ENCODE peak calls at places on chromosomes 7 and 10, in five cellular contexts. S is OCI-LY7, B is mammary epithelial cell, K is prostate gland, W is osteoblast. Q is an unnamed sample. For H3K36me3, the result is how much of the 10 kb centered on the place peaks cover.

GRCh38 chr7:38716397-38716796 is 85.2 kb upstream of the AMPH start:
- DNase-seq in K (no peak), B (no peak), W (no peak), S (no peak), Q (no peak)

GRCh38 chr7:106418094-106418493 is 133.3 kb upstream of the NAMPT start:
- DNase-seq in B (peak), K (no peak), W (no peak), S (no peak), Q (no peak)

GRCh38 chr10:133158756-133159610 is 1.0 kb upstream of the KNDC1 start:
- DNase-seq in S (no peak), B (no peak), W (peak), K (no peak), Q (no peak)

GRCh38 chr10:18683427-18683826 is 24.2 kb downstream of the ARL5B start:
- DNase-seq in B (peak), K (no peak), S (no peak), W (peak), Q (no peak)

GRCh38 chr7:105719395-105719794 is 138.1 kb upstream of the EFCAB10 start:
- DNase-seq in W (no peak), S (no peak), B (no peak), K (no peak), Q (no peak)

GRCh38 chr7:117075934-117076333 is 122.6 kb downstream of the ST7 start:
- DNase-seq in S (no peak), K (no peak), B (no peak), W (no peak), Q (no peak)

GRCh38 chr10:58304099-58304633 is 30.6 kb upstream of the UBE2D1 start:
- DNase-seq in S (no peak), B (no peak), W (no peak), K (no peak), Q (peak)

GRCh38 chr7:77427996-77428603 is 12.0 kb upstream of the GSAP start:
- DNase-seq in K (no peak), S (no peak), W (peak), B (peak), Q (no peak)

GRCh38 chr7:140033779-140034363 is 28.9 kb downstream of the PARP12 start:
- DNase-seq in K (no peak), B (peak), S (no peak), W (no peak), Q (no peak)

GRCh38 chr7:140035400-140036223 is 27.1 kb downstream of the PARP12 start:
- DNase-seq in S (no peak), B (peak), K (no peak), W (no peak), Q (no peak)

GRCh38 chr7:140033036-140033435 is 29.7 kb downstream of the PARP12 start:
- DNase-seq in W (no peak), S (no peak), K (no peak), B (peak), Q (no peak)

GRCh38 chr7:140039071-140039470 is 23.7 kb downstream of the PARP12 start:
- DNase-seq in B (no peak), W (no peak), K (no peak), S (no peak), Q (no peak)

GRCh38 chr7:140036224-140036651 is 26.5 kb downstream of the PARP12 start:
- DNase-seq in K (no peak), W (no peak), S (no peak), B (no peak), Q (no peak)
- H3K27ac ChIP-seq in K (no peak), W (peak), S (no peak), B (no peak), Q (no peak)

DNA sequence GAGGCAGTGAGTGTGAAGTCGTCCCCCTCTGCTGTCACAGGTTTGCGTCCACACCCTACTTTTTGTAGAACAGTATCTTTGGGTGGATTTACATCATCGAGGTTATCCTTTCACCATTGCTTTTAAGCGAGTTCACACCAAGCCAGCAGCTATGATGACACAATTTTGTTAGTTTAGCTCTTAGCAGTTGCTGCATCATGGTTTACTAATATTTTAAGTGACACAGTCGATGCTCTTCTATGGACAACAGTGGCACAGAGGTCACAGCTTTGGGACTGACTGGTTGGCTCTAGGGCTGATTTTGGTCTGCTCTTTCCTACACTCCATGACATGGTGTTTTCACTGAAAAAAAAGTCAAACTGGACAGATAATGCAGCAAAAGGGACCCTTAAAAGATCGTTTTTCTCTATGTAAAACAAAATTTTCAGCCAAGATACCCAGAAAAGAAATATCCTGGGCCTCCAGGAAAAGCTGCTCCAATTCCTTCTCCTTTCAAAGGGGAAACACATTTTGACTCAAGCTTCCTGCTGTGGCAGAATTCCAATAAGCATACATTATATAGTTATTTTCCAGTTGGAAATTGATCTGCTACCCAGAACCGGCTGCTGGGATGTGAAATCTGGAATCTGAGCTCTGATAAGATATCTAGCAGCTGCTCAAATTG is 114.3 kb downstream of the SMURF1 start:
- DNase-seq in B (no peak), S (no peak), W (no peak), K (no peak), Q (no peak)
- H3K36me3 ChIP-seq in B (under half), S (half or more), W (half or more), K (under half), Q (under half)

GRCh38 chr10:124677291-124677690 is 66.9 kb downstream of the FAM53B start:
- DNase-seq in B (no peak), K (no peak), S (no peak), W (no peak), Q (no peak)
- H3K27ac ChIP-seq in B (no peak), K (no peak), S (no peak), W (no peak), Q (no peak)

GRCh38 chr10:91974960-91975359 is 51.4 kb downstream of the BTAF1 start:
- DNase-seq in B (peak), S (no peak), K (no peak), W (peak), Q (no peak)

GRCh38 chr10:91969297-91969696 is 45.7 kb downstream of the BTAF1 start:
- DNase-seq in W (no peak), S (no peak), K (no peak), B (no peak), Q (no peak)
- H3K36me3 ChIP-seq in W (under half), S (half or more), K (under half), B (under half), Q (under half)

DNA sequence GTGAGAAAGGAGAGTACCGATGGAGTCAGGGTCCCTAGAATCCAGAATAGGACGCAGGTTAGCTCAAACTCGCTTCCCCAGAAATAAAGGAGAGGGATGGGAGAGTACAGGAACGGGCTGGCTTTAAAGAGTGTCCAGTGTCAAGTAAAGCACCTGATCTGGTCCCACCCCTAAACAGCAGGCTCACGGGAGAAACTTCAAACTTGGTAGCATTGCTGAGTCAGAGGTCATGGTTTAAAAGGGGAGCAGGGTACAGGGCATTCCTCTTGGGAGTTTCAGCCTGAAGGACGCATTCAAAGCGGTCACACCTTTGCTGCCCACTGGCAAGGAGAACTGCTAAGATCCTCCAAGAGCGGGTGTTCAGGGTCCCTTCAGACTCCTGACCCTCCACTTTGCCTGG is 140.7 kb downstream of the GLI3 start:
- DNase-seq in K (no peak), S (no peak), B (no peak), W (no peak), Q (no peak)
- H3K27ac ChIP-seq in K (no peak), S (no peak), B (no peak), W (peak), Q (no peak)

DNA sequence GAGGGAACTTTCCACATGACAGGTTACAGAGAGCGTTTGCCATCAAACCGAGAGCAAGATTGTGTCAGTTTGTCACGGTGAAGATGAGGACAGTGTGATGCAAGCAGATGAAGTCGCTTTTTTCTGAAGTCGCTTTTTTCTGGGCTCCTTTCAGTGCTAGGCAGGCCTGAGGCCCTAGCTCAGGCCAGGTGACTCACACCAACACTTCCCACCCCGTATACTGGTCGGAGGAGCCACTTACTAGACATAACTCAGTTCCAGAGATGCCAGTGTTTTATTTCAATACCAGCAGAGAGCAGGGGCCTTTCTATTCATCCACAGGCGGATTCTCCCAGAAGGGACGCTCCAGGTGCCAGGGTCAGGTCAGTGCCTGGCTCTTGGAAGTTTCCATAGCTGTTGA is 58.9 kb downstream of the SFMBT2 start:
- DNase-seq in K (no peak), S (no peak), B (no peak), W (no peak), Q (no peak)
- H3K36me3 ChIP-seq in K (under half), S (under half), B (under half), W (under half), Q (under half)

GRCh38 chr7:150823484-150824126 is 23.0 kb downstream of the TMEM176A start:
- DNase-seq in B (no peak), K (no peak), W (peak), S (no peak), Q (no peak)
- H3K27ac ChIP-seq in B (no peak), K (no peak), W (no peak), S (no peak), Q (no peak)

Q was measured in colonic mucosa.